ENCODE peak calls at places on chromosome 12, in four cellular contexts. K, V, Y and O are unnamed samples.

GRCh38 chr12:120749256-120749655 is 23.6 kb downstream of the ACADS start:
- DNase-seq in Y (no peak), V (no peak), K (no peak), O (no peak)

GRCh38 chr12:32343496-32343895 is 55.9 kb upstream of the FGD4 start:
- DNase-seq in K (no peak), Y (no peak), V (no peak), O (no peak)

GRCh38 chr12:82359115-82359478 is 768 bp downstream of the METTL25 start:
- DNase-seq in Y (no peak), V (peak; percentile 35), K (no peak), O (no peak)

GRCh38 chr12:109273354-109273753 is 35.7 kb downstream of the FOXN4 start:
- DNase-seq in V (no peak), Y (no peak), K (no peak), O (no peak)

GRCh38 chr12:118840878-118841277 is 140.5 kb upstream of the SRRM4 start:
- DNase-seq in K (no peak), Y (no peak), V (no peak), O (no peak)

GRCh38 chr12:124454352-124454725 is 113.1 kb downstream of the NCOR2 start:
- DNase-seq in K (no peak), Y (no peak), V (no peak), O (no peak)

GRCh38 chr12:117857632-117858274 is 111.0 kb downstream of the KSR2 start:
- DNase-seq in K (peak; percentile 49), Y (peak; percentile 22), V (peak; percentile 60), O (no peak)

GRCh38 chr12:121573949-121574520 is 6.8 kb downstream of the KDM2B start:
- DNase-seq in K (no peak), Y (no peak), V (no peak), O (no peak)

GRCh38 chr12:47021298-47021697 is 58.1 kb upstream of the PCED1B start:
- DNase-seq in Y (peak; percentile 95), K (no peak), V (peak; percentile 72), O (peak; percentile 25)

GRCh38 chr12:70049596-70050360 is 193.5 kb upstream of the CNOT2 start:
- DNase-seq in V (peak; percentile 57), K (no peak), Y (no peak), O (no peak)

GRCh38 chr12:27428466-27428865 is 18.1 kb upstream of the SMCO2 start:
- DNase-seq in K (no peak), Y (no peak), V (no peak), O (no peak)

GRCh38 chr12:104873374-104873773 is 84.7 kb downstream of the SLC41A2 start:
- DNase-seq in Y (peak; percentile 22), V (no peak), K (no peak), O (no peak)

GRCh38 chr12:12319501-12320322 is 30.3 kb downstream of the MANSC1 start:
- DNase-seq in V (peak; percentile 55), K (no peak), Y (no peak), O (no peak)

GRCh38 chr12:57368349-57369095 is 62.3 kb downstream of the R3HDM2 start:
- DNase-seq in Y (peak; percentile 4), V (peak; percentile 86), K (no peak), O (no peak)

GRCh38 chr12:69966409-69966808 is 141.4 kb downstream of the MYRFL start:
- DNase-seq in V (peak; percentile 16), K (no peak), Y (peak; percentile 55), O (no peak)

GRCh38 chr12:104682790-104683279 is 226.1 kb downstream of the CHST11 start:
- DNase-seq in V (no peak), Y (no peak), K (no peak), O (no peak)

GRCh38 chr12:117097159-117097558 is 2.1 kb downstream of the TESC start:
- DNase-seq in K (no peak), V (no peak), Y (no peak), O (no peak)

GRCh38 chr12:12952036-12952435 is at the start of gene GPRC5D:
- DNase-seq in V (no peak), K (no peak), Y (no peak), O (no peak)

GRCh38 chr12:108701779-108702435 is 29.4 kb downstream of the CORO1C start:
- DNase-seq in K (no peak), Y (peak; percentile 63), V (peak; percentile 39), O (no peak)

GRCh38 chr12:18320036-18320617 is 58.8 kb downstream of the PIK3C2G start:
- DNase-seq in K (peak; percentile 3), V (peak; percentile 61), Y (peak; percentile 69), O (no peak)

GRCh38 chr12:120835657-120836056 is 68.5 kb downstream of the SPPL3 start:
- DNase-seq in Y (no peak), V (no peak), K (no peak), O (no peak)

GRCh38 chr12:52186135-52186840 is 5.5 kb downstream of the KRT80 start:
- DNase-seq in K (no peak), Y (peak; percentile 87), V (peak; percentile 55), O (no peak)

GRCh38 chr12:88623777-88624548 is 43.7 kb upstream of the KITLG start:
- DNase-seq in V (no peak), K (no peak), Y (no peak), O (no peak)

GRCh38 chr12:53659609-53660008 is 16.3 kb downstream of the ATP5MC2 start:
- DNase-seq in V (no peak), K (no peak), Y (peak; percentile 22), O (no peak)

GRCh38 chr12:96247567-96247962 is 53.4 kb downstream of the ELK3 start:
- DNase-seq in Y (peak; percentile 78), V (no peak), K (no peak), O (no peak)

GRCh38 chr12:56634242-56634836 is 4.2 kb upstream of the BAZ2A start:
- DNase-seq in Y (no peak), K (no peak), V (peak; percentile 87), O (peak; percentile 77)

GRCh38 chr12:21894792-21895392 is 46.3 kb downstream of the ABCC9 start:
- DNase-seq in Y (peak; percentile 45), K (no peak), V (no peak), O (no peak)

GRCh38 chr12:96427269-96427729 is 27.1 kb upstream of the CDK17 start:
- DNase-seq in K (peak; percentile 46), Y (peak; percentile 100), V (peak; percentile 79), O (no peak)

GRCh38 chr12:84874125-84874824 is 38.3 kb downstream of the SLC6A15 start:
- DNase-seq in K (no peak), V (peak; percentile 75), Y (peak; percentile 60), O (no peak)

GRCh38 chr12:47935196-47935595 is 28.2 kb upstream of the TMEM106C start:
- DNase-seq in Y (peak; percentile 82), K (no peak), V (peak; percentile 67), O (no peak)

GRCh38 chr12:120581998-120582397 is 796 bp upstream of the POP5 start:
- DNase-seq in Y (peak; percentile 10), V (no peak), K (no peak), O (no peak)

GRCh38 chr12:110254971-110255540 is 26.0 kb upstream of the ATP2A2 start:
- DNase-seq in V (no peak), K (no peak), Y (no peak), O (no peak)

GRCh38 chr12:12807970-12808702 is 5.0 kb upstream of the DDX47 start:
- DNase-seq in V (no peak), K (no peak), Y (peak; percentile 71), O (no peak)

GRCh38 chr12:95836630-95837239 is 22.0 kb upstream of the SNRPF start:
- DNase-seq in Y (peak; percentile 69), K (no peak), V (no peak), O (no peak)

GRCh38 chr12:65748332-65748731 is 76.0 kb upstream of the HMGA2 start:
- DNase-seq in V (no peak), K (no peak), Y (no peak), O (no peak)

GRCh38 chr12:54977857-54978256 is 6.7 kb downstream of the TESPA1 start:
- DNase-seq in K (no peak), Y (no peak), V (no peak), O (no peak)

GRCh38 chr12:121805171-121805687 is 1.4 kb downstream of the SETD1B start:
- DNase-seq in K (no peak), Y (no peak), V (no peak), O (no peak)

GRCh38 chr12:14952295-14952995 is 9.0 kb downstream of the ARHGDIB start:
- DNase-seq in Y (peak; percentile 98), K (no peak), V (peak; percentile 79), O (no peak)

GRCh38 chr12:14953752-14954151 is 7.6 kb downstream of the ARHGDIB start:
- DNase-seq in K (no peak), V (no peak), Y (no peak), O (no peak)

GRCh38 chr12:14955876-14956811 is 5.3 kb downstream of the ARHGDIB start:
- DNase-seq in Y (no peak), V (no peak), K (no peak), O (no peak)

GRCh38 chr12:14950982-14951746 is 10.2 kb downstream of the ARHGDIB start:
- DNase-seq in K (no peak), Y (no peak), V (peak; percentile 77), O (no peak)

DNA sequence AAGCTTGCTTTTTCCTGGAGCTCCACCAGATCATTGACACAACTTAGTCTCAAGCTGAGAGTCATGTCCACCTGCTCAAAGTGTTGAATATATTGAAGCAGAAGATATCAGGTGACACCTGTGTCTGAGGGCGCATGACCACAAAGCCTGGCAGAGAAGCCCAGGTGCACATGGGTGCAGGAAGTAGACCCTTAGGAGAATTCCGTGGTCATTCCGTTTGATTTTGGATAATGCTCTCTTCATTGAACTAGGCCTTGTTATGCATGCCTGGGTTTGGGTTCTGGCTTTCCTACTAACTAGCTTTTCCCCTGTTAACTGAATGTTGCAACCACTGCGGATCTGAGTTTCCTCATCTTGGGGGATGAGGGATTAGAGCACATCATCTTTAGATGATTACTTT is 7.1 kb downstream of the ARHGDIB start:
- DNase-seq in Y (no peak), K (no peak), V (no peak), O (no peak)
- H3K27ac ChIP-seq in Y (no peak overlapping the region), K (no peak overlapping the region), V (no peak overlapping the region), O (no peak overlapping the region)

DNA sequence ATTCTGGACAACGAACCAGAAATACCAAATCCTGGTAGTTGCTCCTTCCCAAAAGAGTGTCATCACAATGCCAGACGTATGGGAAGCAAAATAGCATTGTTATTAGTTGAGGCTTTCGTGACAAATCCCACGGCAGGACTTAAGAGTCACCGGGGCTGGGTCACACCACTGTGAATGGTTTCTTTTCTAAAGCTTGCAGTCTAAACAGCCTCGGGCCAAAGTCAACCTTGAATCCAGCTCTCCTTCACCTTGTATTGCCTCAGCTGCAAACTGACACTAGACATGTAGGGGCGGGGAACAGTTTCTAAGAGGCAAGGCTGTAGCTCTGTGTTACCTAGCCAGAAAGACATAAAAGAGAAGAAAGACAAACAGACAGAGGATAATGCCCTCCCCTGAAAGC is 734.8 kb downstream of the MED13L start:
- DNase-seq in Y (no peak), V (no peak), K (no peak), O (peak; percentile 23)
- H3K27ac ChIP-seq in Y (no peak overlapping the region), V (no peak overlapping the region), K (no peak overlapping the region), O (no peak overlapping the region)

GRCh38 chr12:4813741-4814140 is 93.5 kb downstream of the GALNT8 start:
- DNase-seq in K (no peak), Y (no peak), V (no peak), O (no peak)

GRCh38 chr12:4817813-4818212 is 91.9 kb upstream of the KCNA1 start:
- DNase-seq in K (no peak), V (no peak), Y (no peak), O (no peak)

GRCh38 chr12:4819654-4820053 is 90.1 kb upstream of the KCNA1 start:
- DNase-seq in V (no peak), Y (peak; percentile 13), K (no peak), O (no peak)

GRCh38 chr12:4814485-4814884 is 94.3 kb downstream of the GALNT8 start:
- DNase-seq in K (no peak), V (no peak), Y (no peak), O (no peak)

GRCh38 chr12:4816776-4817530 is 92.8 kb upstream of the KCNA1 start:
- DNase-seq in Y (no peak), K (no peak), V (no peak), O (no peak)
- H3K27ac ChIP-seq in Y (no peak overlapping the region), K (no peak overlapping the region), V (no peak overlapping the region), O (no peak overlapping the region)

GRCh38 chr12:50764861-50765324 is 992 bp downstream of the ATF1 start:
- DNase-seq in K (no peak), Y (peak; percentile 35), V (peak; percentile 58), O (no peak)
- H3K27ac ChIP-seq in K (no peak overlapping the region), Y (peak overlapping the region; percentile 99), V (peak overlapping the region; percentile 100), O (peak overlapping the region; percentile 99)